ENCODE peak calls at places on chromosomes 5 and 9, in seven cellular contexts. One of them, this sample, is unnamed.
A peak's percentile ranks its signal among the peaks of the same experiment; 100 is the strongest.

GRCh38 chr5:159605585-159605984 is 275.3 kb upstream of the IL12B start:
- DNase-seq in tibial artery: no peak
- DNase-seq in AG10803: peak; percentile 32
- DNase-seq in body of pancreas: peak; percentile 21
- DNase-seq in Peyer's patch: no peak
- DNase-seq in HFF-Myc: no peak
- DNase-seq in fibroblast of the aortic adventitia: peak; percentile 77
- DNase-seq in this sample: no peak

GRCh38 chr5:147168578-147169327 is 66.1 kb upstream of the STK32A start:
- DNase-seq in tibial artery: no peak
- DNase-seq in AG10803: peak; percentile 56
- DNase-seq in body of pancreas: no peak
- DNase-seq in Peyer's patch: no peak
- DNase-seq in HFF-Myc: no peak
- DNase-seq in fibroblast of the aortic adventitia: peak; percentile 52
- DNase-seq in this sample: no peak

GRCh38 chr5:149153751-149154610 is 12.7 kb downstream of the ABLIM3 start:
- DNase-seq in tibial artery: peak; percentile 55
- DNase-seq in AG10803: peak; percentile 93
- DNase-seq in body of pancreas: peak; percentile 13
- DNase-seq in Peyer's patch: no peak
- DNase-seq in HFF-Myc: no peak
- DNase-seq in fibroblast of the aortic adventitia: peak; percentile 84
- DNase-seq in this sample: no peak

GRCh38 chr5:179342577-179342976 is 2.7 kb downstream of the ADAMTS2 start:
- DNase-seq in tibial artery: no peak
- DNase-seq in AG10803: peak; percentile 75
- DNase-seq in body of pancreas: no peak
- DNase-seq in Peyer's patch: no peak
- DNase-seq in HFF-Myc: no peak
- DNase-seq in fibroblast of the aortic adventitia: peak; percentile 72
- DNase-seq in this sample: no peak

GRCh38 chr9:90846770-90847419 is 45.3 kb downstream of the SYK start:
- DNase-seq in tibial artery: no peak
- DNase-seq in AG10803: no peak
- DNase-seq in body of pancreas: no peak
- DNase-seq in Peyer's patch: no peak
- DNase-seq in HFF-Myc: no peak
- DNase-seq in fibroblast of the aortic adventitia: no peak
- DNase-seq in this sample: no peak

GRCh38 chr5:176535101-176535654 is 2.0 kb downstream of the RNF44 start:
- DNase-seq in tibial artery: no peak
- DNase-seq in AG10803: peak; percentile 23
- DNase-seq in body of pancreas: no peak
- DNase-seq in Peyer's patch: peak; percentile 61
- DNase-seq in HFF-Myc: no peak
- DNase-seq in fibroblast of the aortic adventitia: peak; percentile 43
- DNase-seq in this sample: no peak

GRCh38 chr9:2802494-2802921 is 41.4 kb downstream of the PUM3 start:
- DNase-seq in tibial artery: no peak
- DNase-seq in AG10803: peak; percentile 20
- DNase-seq in body of pancreas: no peak
- DNase-seq in Peyer's patch: no peak
- DNase-seq in HFF-Myc: no peak
- DNase-seq in fibroblast of the aortic adventitia: peak; percentile 49
- DNase-seq in this sample: no peak

GRCh38 chr9:81069923-81070322 is 619.4 kb downstream of the TLE1 start:
- DNase-seq in tibial artery: no peak
- DNase-seq in AG10803: no peak
- DNase-seq in body of pancreas: no peak
- DNase-seq in Peyer's patch: no peak
- DNase-seq in HFF-Myc: no peak
- DNase-seq in fibroblast of the aortic adventitia: peak; percentile 56
- DNase-seq in this sample: no peak

GRCh38 chr9:34185778-34186551 is 7.1 kb downstream of the UBAP1 start:
- DNase-seq in tibial artery: peak; percentile 67
- DNase-seq in AG10803: peak; percentile 97
- DNase-seq in body of pancreas: peak; percentile 40
- DNase-seq in Peyer's patch: no peak
- DNase-seq in HFF-Myc: peak; percentile 30
- DNase-seq in fibroblast of the aortic adventitia: peak; percentile 98
- DNase-seq in this sample: no peak

GRCh38 chr5:128201065-128201926 is 117.7 kb downstream of the SLC12A2 start:
- DNase-seq in tibial artery: peak; percentile 78
- DNase-seq in AG10803: peak; percentile 53
- DNase-seq in body of pancreas: peak; percentile 88
- DNase-seq in Peyer's patch: peak; percentile 75
- DNase-seq in HFF-Myc: no peak
- DNase-seq in fibroblast of the aortic adventitia: peak; percentile 63
- DNase-seq in this sample: peak; percentile 70

GRCh38 chr5:81393430-81393782 is 528 bp downstream of the ACOT12 start:
- DNase-seq in tibial artery: no peak
- DNase-seq in AG10803: no peak
- DNase-seq in body of pancreas: no peak
- DNase-seq in Peyer's patch: no peak
- DNase-seq in HFF-Myc: no peak
- DNase-seq in fibroblast of the aortic adventitia: no peak
- DNase-seq in this sample: no peak

GRCh38 chr9:78049484-78049883 is 17.9 kb upstream of the GNAQ start:
- DNase-seq in tibial artery: no peak
- DNase-seq in AG10803: no peak
- DNase-seq in body of pancreas: no peak
- DNase-seq in Peyer's patch: no peak
- DNase-seq in HFF-Myc: no peak
- DNase-seq in fibroblast of the aortic adventitia: no peak
- DNase-seq in this sample: no peak

GRCh38 chr9:16642421-16643109 is 227.9 kb downstream of the BNC2 start:
- DNase-seq in tibial artery: no peak
- DNase-seq in AG10803: peak; percentile 52
- DNase-seq in body of pancreas: no peak
- DNase-seq in Peyer's patch: no peak
- DNase-seq in HFF-Myc: no peak
- DNase-seq in fibroblast of the aortic adventitia: no peak
- DNase-seq in this sample: no peak

GRCh38 chr5:96151891-96152290 is 190.2 kb upstream of the ELL2 start:
- DNase-seq in tibial artery: peak; percentile 44
- DNase-seq in AG10803: no peak
- DNase-seq in body of pancreas: no peak
- DNase-seq in Peyer's patch: no peak
- DNase-seq in HFF-Myc: no peak
- DNase-seq in fibroblast of the aortic adventitia: no peak
- DNase-seq in this sample: no peak

GRCh38 chr5:32123058-32123805 is 50.9 kb downstream of the GOLPH3 start:
- DNase-seq in tibial artery: no peak
- DNase-seq in AG10803: no peak
- DNase-seq in body of pancreas: no peak
- DNase-seq in Peyer's patch: no peak
- DNase-seq in HFF-Myc: no peak
- DNase-seq in fibroblast of the aortic adventitia: no peak
- DNase-seq in this sample: no peak

GRCh38 chr5:72598461-72599433 is 91.5 kb upstream of the ZNF366 start:
- DNase-seq in tibial artery: no peak
- DNase-seq in AG10803: peak; percentile 59
- DNase-seq in body of pancreas: no peak
- DNase-seq in Peyer's patch: peak; percentile 59
- DNase-seq in HFF-Myc: no peak
- DNase-seq in fibroblast of the aortic adventitia: peak; percentile 75
- DNase-seq in this sample: no peak

GRCh38 chr9:35521708-35522107 is 31.8 kb downstream of the RUSC2 start:
- DNase-seq in tibial artery: peak; percentile 36
- DNase-seq in AG10803: peak; percentile 85
- DNase-seq in body of pancreas: no peak
- DNase-seq in Peyer's patch: no peak
- DNase-seq in HFF-Myc: no peak
- DNase-seq in fibroblast of the aortic adventitia: peak; percentile 77
- DNase-seq in this sample: no peak

GRCh38 chr5:62824936-62825335 is 246.3 kb downstream of the LRRC70 start:
- DNase-seq in tibial artery: no peak
- DNase-seq in AG10803: no peak
- DNase-seq in body of pancreas: no peak
- DNase-seq in Peyer's patch: no peak
- DNase-seq in HFF-Myc: no peak
- DNase-seq in fibroblast of the aortic adventitia: no peak
- DNase-seq in this sample: no peak

GRCh38 chr5:14552017-14552416 is 29.6 kb upstream of the OTULINL start:
- DNase-seq in tibial artery: peak; percentile 31
- DNase-seq in AG10803: no peak
- DNase-seq in body of pancreas: no peak
- DNase-seq in Peyer's patch: no peak
- DNase-seq in HFF-Myc: no peak
- DNase-seq in fibroblast of the aortic adventitia: no peak
- DNase-seq in this sample: no peak

GRCh38 chr9:14127656-14128055 is 186.3 kb downstream of the NFIB start:
- DNase-seq in tibial artery: no peak
- DNase-seq in AG10803: no peak
- DNase-seq in body of pancreas: no peak
- DNase-seq in Peyer's patch: no peak
- DNase-seq in HFF-Myc: no peak
- DNase-seq in fibroblast of the aortic adventitia: peak; percentile 37
- DNase-seq in this sample: no peak

GRCh38 chr9:137724114-137724445 is 105.3 kb downstream of the EHMT1 start:
- DNase-seq in tibial artery: no peak
- DNase-seq in AG10803: no peak
- DNase-seq in body of pancreas: no peak
- DNase-seq in Peyer's patch: no peak
- DNase-seq in HFF-Myc: no peak
- DNase-seq in fibroblast of the aortic adventitia: no peak
- DNase-seq in this sample: no peak

GRCh38 chr9:84620338-84620737 is 49.2 kb upstream of the NTRK2 start:
- DNase-seq in tibial artery: peak; percentile 62
- DNase-seq in AG10803: no peak
- DNase-seq in body of pancreas: no peak
- DNase-seq in Peyer's patch: no peak
- DNase-seq in HFF-Myc: no peak
- DNase-seq in fibroblast of the aortic adventitia: no peak
- DNase-seq in this sample: no peak

GRCh38 chr9:106697799-106698591 is 165.0 kb upstream of the ZNF462 start:
- DNase-seq in tibial artery: peak; percentile 37
- DNase-seq in AG10803: peak; percentile 87
- DNase-seq in body of pancreas: peak; percentile 73
- DNase-seq in Peyer's patch: peak; percentile 15
- DNase-seq in HFF-Myc: no peak
- DNase-seq in fibroblast of the aortic adventitia: peak; percentile 62
- DNase-seq in this sample: no peak

GRCh38 chr5:152329191-152329590 is 75.9 kb downstream of the NMUR2 start:
- DNase-seq in tibial artery: no peak
- DNase-seq in AG10803: no peak
- DNase-seq in body of pancreas: no peak
- DNase-seq in Peyer's patch: no peak
- DNase-seq in HFF-Myc: no peak
- DNase-seq in fibroblast of the aortic adventitia: no peak
- DNase-seq in this sample: no peak

GRCh38 chr5:132883261-132883834 is 9.9 kb downstream of the LEAP2 start:
- DNase-seq in tibial artery: peak; percentile 46
- DNase-seq in AG10803: peak; percentile 73
- DNase-seq in body of pancreas: peak; percentile 57
- DNase-seq in Peyer's patch: peak; percentile 31
- DNase-seq in HFF-Myc: peak; percentile 45
- DNase-seq in fibroblast of the aortic adventitia: peak; percentile 77
- DNase-seq in this sample: no peak
- TF ChIP-seq CTCF in tibial artery: peak; percentile 54
- TF ChIP-seq CTCF in AG10803: peak; percentile 89
- TF ChIP-seq CTCF in body of pancreas: peak; percentile 79
- TF ChIP-seq CTCF in Peyer's patch: peak; percentile 43
- TF ChIP-seq CTCF in HFF-Myc: peak; percentile 67
- TF ChIP-seq CTCF in fibroblast of the aortic adventitia: peak; percentile 72
- TF ChIP-seq CTCF in this sample: no peak

DNA sequence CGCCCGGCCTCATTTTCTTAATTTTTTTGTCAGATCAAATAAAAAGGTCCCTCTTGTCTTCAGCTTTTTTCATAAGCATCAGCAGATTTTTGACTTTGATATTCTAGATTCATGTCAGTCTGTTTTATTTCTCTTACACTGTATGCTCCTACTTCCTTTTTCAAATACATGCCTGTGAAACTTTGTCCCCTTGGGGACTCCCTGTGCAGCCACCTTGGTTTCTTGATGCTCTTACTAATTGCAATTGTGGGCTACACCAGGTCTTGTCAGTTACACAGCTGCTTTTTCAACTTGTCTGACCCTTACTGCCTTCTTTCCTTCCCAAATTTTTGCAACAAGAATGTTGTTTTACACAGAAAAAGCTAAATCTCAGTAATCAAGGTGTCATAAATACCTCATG is 238.2 kb upstream of the KCNN2 start:
- DNase-seq in tibial artery: no peak
- DNase-seq in AG10803: no peak
- DNase-seq in body of pancreas: no peak
- DNase-seq in Peyer's patch: no peak
- DNase-seq in HFF-Myc: no peak
- DNase-seq in fibroblast of the aortic adventitia: no peak
- DNase-seq in this sample: no peak
- TF ChIP-seq CTCF in tibial artery: no peak
- TF ChIP-seq CTCF in AG10803: no peak
- TF ChIP-seq CTCF in body of pancreas: no peak
- TF ChIP-seq CTCF in Peyer's patch: no peak
- TF ChIP-seq CTCF in HFF-Myc: no peak
- TF ChIP-seq CTCF in fibroblast of the aortic adventitia: no peak
- TF ChIP-seq CTCF in this sample: no peak

GRCh38 chr5:53262348-53262970 is 152.9 kb upstream of the MOCS2 start:
- DNase-seq in tibial artery: peak; percentile 31
- DNase-seq in AG10803: peak; percentile 64
- DNase-seq in body of pancreas: peak; percentile 17
- DNase-seq in Peyer's patch: no peak
- DNase-seq in HFF-Myc: no peak
- DNase-seq in fibroblast of the aortic adventitia: peak; percentile 80
- DNase-seq in this sample: no peak
- TF ChIP-seq CTCF in tibial artery: peak; percentile 51
- TF ChIP-seq CTCF in AG10803: peak; percentile 74
- TF ChIP-seq CTCF in body of pancreas: peak; percentile 38
- TF ChIP-seq CTCF in Peyer's patch: no peak
- TF ChIP-seq CTCF in HFF-Myc: peak; percentile 52
- TF ChIP-seq CTCF in fibroblast of the aortic adventitia: peak; percentile 69
- TF ChIP-seq CTCF in this sample: no peak

DNA sequence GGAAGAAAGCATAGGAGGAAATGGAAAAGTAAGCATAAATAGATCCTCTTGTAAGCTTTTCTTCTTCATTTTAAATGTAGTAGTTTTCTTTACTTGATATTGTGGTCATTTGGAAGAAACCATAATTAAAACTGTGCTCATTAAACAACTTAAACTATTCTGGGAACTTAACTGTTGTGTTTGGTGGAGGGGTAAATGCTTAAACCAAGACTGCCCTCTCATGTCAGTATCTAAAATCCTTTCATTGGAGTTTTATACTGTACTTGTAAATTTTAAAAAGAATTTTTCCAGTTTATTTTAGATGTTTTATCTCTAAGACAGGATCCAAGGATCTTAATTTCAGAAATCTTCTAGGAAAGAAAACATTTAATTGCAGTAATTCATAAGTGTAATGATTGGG is 41.4 kb downstream of the MAP3K1 start:
- DNase-seq in tibial artery: no peak
- DNase-seq in AG10803: no peak
- DNase-seq in body of pancreas: no peak
- DNase-seq in Peyer's patch: no peak
- DNase-seq in HFF-Myc: no peak
- DNase-seq in fibroblast of the aortic adventitia: no peak
- DNase-seq in this sample: no peak
- TF ChIP-seq CTCF in tibial artery: no peak
- TF ChIP-seq CTCF in AG10803: no peak
- TF ChIP-seq CTCF in body of pancreas: peak; percentile 9
- TF ChIP-seq CTCF in Peyer's patch: no peak
- TF ChIP-seq CTCF in HFF-Myc: no peak
- TF ChIP-seq CTCF in fibroblast of the aortic adventitia: no peak
- TF ChIP-seq CTCF in this sample: no peak

GRCh38 chr5:80125962-80126480 is 90.9 kb downstream of the THBS4 start:
- DNase-seq in tibial artery: no peak
- DNase-seq in AG10803: peak; percentile 52
- DNase-seq in body of pancreas: no peak
- DNase-seq in Peyer's patch: no peak
- DNase-seq in HFF-Myc: peak; percentile 16
- DNase-seq in fibroblast of the aortic adventitia: peak; percentile 73
- DNase-seq in this sample: no peak
- TF ChIP-seq CTCF in tibial artery: no peak
- TF ChIP-seq CTCF in AG10803: peak; percentile 21
- TF ChIP-seq CTCF in body of pancreas: no peak
- TF ChIP-seq CTCF in Peyer's patch: peak; percentile 24
- TF ChIP-seq CTCF in HFF-Myc: no peak
- TF ChIP-seq CTCF in fibroblast of the aortic adventitia: peak; percentile 42
- TF ChIP-seq CTCF in this sample: no peak

This sample was measured in activated B cell treated with CpG ODN at 0.5 μM for 24 hours.